ENCODE peak calls at places on chromosomes 1 and 21, in five cellular contexts. S is foreskin keratinocyte; W is CD8-positive, alpha-beta T cell; Q is MM.1S; E is tibial nerve. O is an unnamed sample.

GRCh38 chr1:99850458-99850974 is 355 bp downstream of the AGL start:
- DNase-seq in E (no peak), W (no peak), S (no peak), Q (no peak), O (no peak)

GRCh38 chr1:193846411-193846810 is 660.0 kb upstream of the B3GALT2 start:
- DNase-seq in S (no peak), E (no peak), W (no peak), Q (no peak), O (no peak)

GRCh38 chr1:51877434-51878306 is 857 bp downstream of the NRDC start:
- DNase-seq in E (no peak), W (no peak), Q (peak; percentile 13), S (peak; percentile 18), O (no peak)

GRCh38 chr21:18070392-18070791 is 174.2 kb upstream of the CHODL start:
- DNase-seq in E (no peak), Q (no peak), W (no peak), S (no peak), O (no peak)

GRCh38 chr1:203290261-203291089 is 14.8 kb upstream of the BTG2 start:
- DNase-seq in Q (peak; percentile 99), E (peak; percentile 95), W (peak; percentile 94), S (no peak), O (peak; percentile 98)

GRCh38 chr1:30090421-30090820 is 633.0 kb downstream of the MATN1 start:
- DNase-seq in S (no peak), E (no peak), Q (no peak), W (no peak), O (no peak)

GRCh38 chr1:220901906-220902305 is 22.7 kb downstream of the HLX start:
- DNase-seq in S (no peak), W (no peak), E (no peak), Q (no peak), O (no peak)

GRCh38 chr1:53295746-53296722 is 31.8 kb downstream of the LRP8 start:
- DNase-seq in Q (no peak), E (no peak), W (no peak), S (no peak), O (no peak)

GRCh38 chr1:227723474-227723873 is 11.6 kb downstream of the JMJD4 start:
- DNase-seq in S (no peak), Q (no peak), E (no peak), W (no peak), O (no peak)

GRCh38 chr1:118937413-118937812 is 50.7 kb downstream of the TBX15 start:
- DNase-seq in Q (no peak), E (no peak), W (no peak), S (no peak), O (no peak)

DNA sequence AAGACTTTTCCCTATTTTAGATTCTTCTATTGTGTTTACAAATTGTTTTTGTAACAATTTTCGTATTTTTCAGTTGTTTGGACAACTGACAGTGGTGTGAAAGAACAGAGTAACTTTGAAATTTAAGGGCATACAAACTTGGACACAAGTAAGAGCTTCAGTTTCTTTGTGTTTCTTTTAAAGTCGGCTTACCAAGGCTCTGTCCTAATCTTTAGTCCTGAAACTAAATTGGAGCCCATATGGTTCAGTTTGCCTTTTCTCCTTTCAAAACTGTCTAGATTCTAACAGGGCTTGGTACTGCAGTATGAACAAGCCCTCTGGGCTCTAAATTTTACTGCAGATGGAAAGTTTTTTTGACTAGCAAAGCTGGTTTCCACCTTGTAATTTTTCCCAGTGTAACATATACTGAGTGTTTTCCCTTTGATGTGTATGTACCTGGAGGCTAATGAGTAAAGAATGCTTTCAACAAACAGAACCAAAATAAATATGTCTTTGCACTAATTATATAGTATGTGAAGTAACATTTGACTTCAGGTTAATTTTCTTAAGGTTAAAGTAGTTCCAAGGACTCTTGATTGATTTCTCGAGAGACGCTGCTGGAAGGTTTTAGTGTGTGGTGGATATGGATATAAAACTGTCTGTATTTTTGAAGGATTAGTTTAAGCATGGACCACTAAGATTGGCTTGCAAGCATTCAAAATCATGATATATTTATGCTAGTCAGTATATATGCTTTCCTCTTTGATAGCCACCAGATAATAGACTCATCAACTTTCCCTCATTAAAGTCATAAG is 4.1 kb downstream of the SNX27 start:
- DNase-seq in W (no peak), Q (no peak), S (no peak), E (no peak), O (no peak)
- H3K4me1 ChIP-seq in W (peaks cover 16% of the 10 kb centered on the region), Q (peaks cover 19% of the 10 kb centered on the region), S (peaks cover 21% of the 10 kb centered on the region), E (peaks cover 8% of the 10 kb centered on the region), O (peaks cover 52% of the 10 kb centered on the region)

GRCh38 chr1:24605534-24606295 is 37.4 kb upstream of the SRRM1 start:
- DNase-seq in W (no peak), S (no peak), E (no peak), Q (no peak), O (no peak)
- TF ChIP-seq CTCF in W (no peak), S (no peak), E (no peak), Q (no peak), O (no peak)

DNA sequence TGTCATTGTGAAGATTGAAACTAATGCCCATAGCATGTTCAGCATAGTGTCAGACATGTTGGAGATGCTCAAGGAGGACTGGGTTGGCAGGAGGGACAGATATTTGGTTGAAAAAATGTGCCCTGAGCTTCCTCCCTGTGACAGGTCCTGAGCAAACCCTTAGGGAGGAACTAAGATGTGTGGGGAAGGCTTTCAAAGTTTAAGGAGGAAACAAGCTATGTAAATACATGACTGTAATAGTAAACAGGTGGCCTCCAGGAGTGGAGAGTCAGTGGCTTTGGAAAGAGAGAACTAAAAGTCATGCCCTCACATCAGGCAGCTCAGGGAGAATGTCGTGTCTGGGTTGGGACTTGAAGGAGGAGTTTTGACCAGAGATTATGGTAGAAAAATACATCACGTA is 9.7 kb upstream of the KIRREL1 start:
- DNase-seq in W (no peak), Q (no peak), E (no peak), S (no peak), O (no peak)
- H3K27me3 ChIP-seq in W (no peaks in the 10 kb centered on the region), Q (peaks cover 4% of the 10 kb centered on the region), E (no peaks in the 10 kb centered on the region), S (peaks cover 5% of the 10 kb centered on the region), O (peaks cover under 1% of the 10 kb centered on the region)

GRCh38 chr1:209652121-209652742 is at the start of gene LAMB3:
- DNase-seq in S (peak; percentile 91), W (no peak), E (no peak), Q (no peak), O (no peak)

GRCh38 chr1:209652873-209653401 is 712 bp upstream of the LAMB3 start:
- DNase-seq in S (peak; percentile 99), W (no peak), E (peak; percentile 57), Q (peak; percentile 94), O (peak; percentile 61)

GRCh38 chr1:209650454-209650853 is 1.8 kb downstream of the LAMB3 start:
- DNase-seq in W (no peak), Q (no peak), S (no peak), E (no peak), O (no peak)

GRCh38 chr1:209648931-209649776 is 3.1 kb downstream of the LAMB3 start:
- DNase-seq in E (no peak), W (no peak), S (no peak), Q (no peak), O (no peak)

DNA sequence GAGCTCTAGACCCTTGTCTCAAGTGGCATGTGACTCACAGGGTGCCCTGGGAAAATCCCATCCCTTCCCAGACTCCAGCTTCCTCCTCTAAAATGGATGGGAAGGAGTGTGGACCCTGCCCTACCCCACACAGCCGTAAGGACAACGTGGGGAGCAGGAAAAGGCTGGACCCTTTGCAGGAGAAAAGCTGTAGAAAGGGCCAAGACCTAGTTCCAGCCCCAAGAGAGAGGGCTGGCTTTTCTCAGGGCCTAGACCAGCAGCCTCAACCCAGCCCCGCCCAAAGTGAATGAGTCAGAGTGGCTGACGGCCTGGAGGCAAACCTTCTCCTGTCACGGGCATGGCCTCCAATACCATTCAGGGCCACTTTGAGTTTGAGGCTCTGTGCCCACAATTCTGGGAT is 1.1 kb downstream of the LAMB3 start:
- DNase-seq in S (no peak), E (no peak), W (peak; percentile 16), Q (peak; percentile 44), O (peak; percentile 77)
- H3K4me1 ChIP-seq in S (peaks cover 47% of the 10 kb centered on the region), E (peaks cover 17% of the 10 kb centered on the region), W (peaks cover 6% of the 10 kb centered on the region), Q (peaks cover 34% of the 10 kb centered on the region), O (peaks cover 35% of the 10 kb centered on the region)